ENCODE peak calls at places on chromosome 19, in eight cellular contexts. Y, M, Z, F, U, O, T and Q are unnamed samples.

GRCh38 chr19:47310819-47311218 is 1.2 kb downstream of the C5AR1 start:
- DNase-seq in Y (no peak), M (peak; percentile 21), Z (peak; percentile 42), F (no peak), U (no peak), O (peak; percentile 57), T (no peak), Q (no peak)

GRCh38 chr19:47682939-47683338 is 30.3 kb upstream of the EHD2 start:
- DNase-seq in Y (no peak), M (peak; percentile 24), Z (no peak), F (no peak), U (no peak), O (no peak), T (peak; percentile 4), Q (no peak)

GRCh38 chr19:54448037-54448773 is 794 bp upstream of the LENG8 start:
- DNase-seq in Y (no peak), M (peak; percentile 68), Z (no peak), F (peak; percentile 68), U (peak; percentile 27), O (peak; percentile 51), T (peak; percentile 79), Q (peak; percentile 51)

GRCh38 chr19:23597661-23598060 is 89.4 kb downstream of the ZNF675 start:
- DNase-seq in Y (no peak), M (no peak), Z (no peak), F (no peak), U (no peak), O (no peak), T (no peak), Q (no peak)

GRCh38 chr19:44552324-44552723 is 22.8 kb upstream of the CEACAM20 start:
- DNase-seq in Y (no peak), M (no peak), Z (peak; percentile 17), F (peak; percentile 67), U (peak; percentile 3), O (no peak), T (no peak), Q (no peak)

GRCh38 chr19:27392027-27392632 is 1820.8 kb downstream of the UQCRFS1 start:
- DNase-seq in Y (no peak), M (no peak), Z (no peak), F (no peak), U (no peak), O (no peak), T (peak; percentile 10), Q (no peak)

GRCh38 chr19:54154603-54155345 is 4.7 kb downstream of the LENG1 start:
- DNase-seq in Y (no peak), M (no peak), Z (no peak), F (no peak), U (no peak), O (no peak), T (no peak), Q (no peak)

GRCh38 chr19:49331616-49332055 is 3.6 kb upstream of the CD37 start:
- DNase-seq in Y (peak; percentile 18), M (peak; percentile 57), Z (no peak), F (peak; percentile 75), U (peak; percentile 22), O (peak; percentile 38), T (no peak), Q (no peak)

GRCh38 chr19:11404588-11405258 is 14.4 kb downstream of the RGL3 start:
- DNase-seq in Y (no peak), M (no peak), Z (no peak), F (no peak), U (no peak), O (no peak), T (no peak), Q (no peak)

GRCh38 chr19:12162513-12162881 is 399 bp upstream of the ZNF136 start:
- DNase-seq in Y (no peak), M (no peak), Z (no peak), F (no peak), U (no peak), O (no peak), T (no peak), Q (no peak)

GRCh38 chr19:13920940-13921744 is 15.1 kb downstream of the CC2D1A start:
- DNase-seq in Y (no peak), M (peak; percentile 44), Z (no peak), F (no peak), U (no peak), O (no peak), T (no peak), Q (no peak)

GRCh38 chr19:54803410-54803809 is at the start of gene KIR2DL4:
- DNase-seq in Y (no peak), M (no peak), Z (no peak), F (no peak), U (no peak), O (no peak), T (no peak), Q (no peak)

GRCh38 chr19:16417660-16418596 is 53.8 kb downstream of the EPS15L1 start:
- DNase-seq in Y (peak; percentile 25), M (peak; percentile 42), Z (peak; percentile 72), F (peak; percentile 92), U (peak; percentile 51), O (peak; percentile 88), T (peak; percentile 83), Q (no peak)

GRCh38 chr19:35903550-35904179 is 1.3 kb downstream of the HCST start:
- DNase-seq in Y (peak; percentile 84), M (peak; percentile 73), Z (peak; percentile 70), F (no peak), U (peak; percentile 68), O (peak; percentile 82), T (peak; percentile 85), Q (peak; percentile 55)

GRCh38 chr19:14434543-14435319 is 1.6 kb downstream of the PKN1 start:
- DNase-seq in Y (no peak), M (peak; percentile 72), Z (peak; percentile 65), F (peak; percentile 34), U (no peak), O (peak; percentile 77), T (peak; percentile 77), Q (peak; percentile 51)

GRCh38 chr19:37342753-37343152 is 28.1 kb upstream of the ZNF527 start:
- DNase-seq in Y (no peak), M (no peak), Z (no peak), F (no peak), U (no peak), O (no peak), T (no peak), Q (no peak)

GRCh38 chr19:41030651-41031050 is 39.6 kb downstream of the CYP2B6 start:
- DNase-seq in Y (no peak), M (no peak), Z (no peak), F (no peak), U (no peak), O (no peak), T (no peak), Q (no peak)

GRCh38 chr19:34269081-34269480 is 14.7 kb downstream of the GARRE1 start:
- DNase-seq in Y (no peak), M (no peak), Z (no peak), F (no peak), U (no peak), O (no peak), T (no peak), Q (no peak)

GRCh38 chr19:11435833-11436313 is 438 bp downstream of the PRKCSH start:
- DNase-seq in Y (no peak), M (peak; percentile 31), Z (no peak), F (peak; percentile 47), U (no peak), O (no peak), T (no peak), Q (no peak)

GRCh38 chr19:10826236-10826635 is 9.8 kb downstream of the TMED1 start:
- DNase-seq in Y (no peak), M (no peak), Z (no peak), F (peak; percentile 22), U (no peak), O (no peak), T (peak; percentile 33), Q (no peak)